ENCODE peak calls at places on chromosomes 5 and 9, in six cellular contexts. F is caudate nucleus; V is CD4-positive, alpha-beta T cell; T is EH; X is substantia nigra; M is activated T-helper 2 cell treated with anti-CD3 and anti-CD28 coated beads, Interferon-gamma antibody, Interleukin-2, Interleukin-4, amounts not matched to agents 10 μg/mL and 5 μg/mL and 100 μg/mL, durations not matched to agents 14 hours and 24 hours and 36 hours. J is an unnamed sample.

GRCh38 chr5:170055606-170056005 is 50.1 kb upstream of the FOXI1 start:
- DNase-seq in V (no peak), F (no peak), T (no peak), X (no peak), M (no peak), J (no peak)

GRCh38 chr5:173795601-173796000 is 92.5 kb upstream of the CPEB4 start:
- DNase-seq in X (no peak), M (no peak), F (no peak), T (no peak), V (no peak), J (no peak)

GRCh38 chr9:94804917-94805544 is 78.5 kb downstream of the AOPEP start:
- DNase-seq in M (no peak), X (no peak), F (no peak), V (no peak), T (no peak), J (no peak)

GRCh38 chr5:123460296-123460729 is 37.1 kb upstream of the CEP120 start:
- DNase-seq in V (no peak), X (no peak), M (no peak), T (no peak), F (no peak), J (no peak)

GRCh38 chr5:172003750-172004149 is 2.7 kb downstream of the FBXW11 start:
- DNase-seq in V (no peak), X (no peak), M (no peak), T (peak; percentile 54), F (no peak), J (no peak)

GRCh38 chr5:1387876-1388275 is 43.0 kb upstream of the CLPTM1L start:
- DNase-seq in F (no peak), V (no peak), M (no peak), T (no peak), X (no peak), J (peak; percentile 69)

GRCh38 chr9:13688990-13689600 is 409.6 kb upstream of the MPDZ start:
- DNase-seq in M (no peak), F (no peak), T (no peak), X (no peak), V (no peak), J (no peak)

GRCh38 chr5:146240951-146241350 is 37.5 kb downstream of the RBM27 start:
- DNase-seq in T (peak; percentile 40), M (no peak), X (no peak), F (no peak), V (no peak), J (no peak)

GRCh38 chr9:91905958-91906585 is 44.0 kb downstream of the ROR2 start:
- DNase-seq in F (no peak), V (peak; percentile 6), M (peak; percentile 63), T (no peak), X (no peak), J (no peak)

GRCh38 chr9:86594724-86595123 is 240.5 kb upstream of the TUT7 start:
- DNase-seq in X (no peak), V (no peak), T (peak; percentile 6), F (no peak), M (no peak), J (no peak)

GRCh38 chr5:16974981-16975380 is 38.9 kb upstream of the MYO10 start:
- DNase-seq in T (no peak), M (no peak), F (no peak), V (no peak), X (no peak), J (no peak)

GRCh38 chr5:123717139-123717538 is 205.2 kb downstream of the CSNK1G3 start:
- DNase-seq in X (no peak), V (no peak), M (no peak), T (peak; percentile 84), F (no peak), J (no peak)

GRCh38 chr5:138974227-138975063 is 99.3 kb upstream of the LRRTM2 start:
- DNase-seq in M (no peak), V (no peak), T (no peak), X (no peak), F (peak; percentile 18), J (no peak)

GRCh38 chr9:132062768-132063167 is 16.9 kb downstream of the MED27 start:
- DNase-seq in F (no peak), M (no peak), T (no peak), X (no peak), V (no peak), J (no peak)

GRCh38 chr5:142501890-142502289 is 177.1 kb upstream of the SPRY4 start:
- DNase-seq in X (no peak), V (no peak), T (no peak), M (no peak), F (no peak), J (no peak)

GRCh38 chr5:79858097-79858723 is 132.9 kb downstream of the MTX3 start:
- DNase-seq in V (peak; percentile 73), F (peak; percentile 25), X (no peak), T (peak; percentile 60), M (peak; percentile 58), J (peak; percentile 36)

GRCh38 chr5:139492700-139493192 is 10.2 kb upstream of the STING1 start:
- DNase-seq in F (no peak), T (peak; percentile 84), M (no peak), X (no peak), V (no peak), J (peak; percentile 90)

GRCh38 chr5:10319202-10319851 is 11.6 kb upstream of the CMBL start:
- DNase-seq in V (no peak), X (no peak), T (peak; percentile 30), M (no peak), F (no peak), J (no peak)

GRCh38 chr9:16275795-16276624 is 594.5 kb downstream of the BNC2 start:
- DNase-seq in F (peak; percentile 29), X (no peak), M (no peak), T (no peak), V (no peak), J (peak; percentile 55)

GRCh38 chr5:126808619-126809018 is 31.7 kb downstream of the LMNB1 start:
- DNase-seq in T (peak; percentile 52), X (no peak), M (no peak), V (no peak), F (no peak), J (no peak)

GRCh38 chr5:149434162-149435014 is 55.3 kb upstream of the IL17B start:
- DNase-seq in T (peak; percentile 93), V (peak; percentile 29), X (no peak), M (peak; percentile 21), F (no peak), J (peak; percentile 95)

J was measured in osteoblast.